ENCODE peak calls at places on chromosome 19, in nine cellular contexts. B, A, T, G, W, U, N, Y and O are unnamed samples.

GRCh38 chr19:54952591-54953344 is 5.4 kb upstream of the NLRP7 start:
- DNase-seq in B (no peak), A (no peak), T (no peak), G (no peak), W (no peak), U (peak), N (no peak), Y (no peak), O (no peak)

GRCh38 chr19:21463449-21464105 is 41.8 kb upstream of the ZNF429 start:
- DNase-seq in B (peak), A (no peak), T (no peak), G (no peak), W (no peak), U (no peak), N (peak), Y (no peak), O (no peak)

GRCh38 chr19:55931936-55932386 is at the start of gene NLRP13:
- DNase-seq in B (no peak), A (no peak), T (no peak), G (no peak), W (no peak), U (no peak), N (no peak), Y (no peak), O (no peak)

GRCh38 chr19:46574533-46574932 is 26.6 kb upstream of the CALM3 start:
- DNase-seq in B (no peak), A (no peak), T (no peak), G (no peak), W (no peak), U (no peak), N (no peak), Y (no peak), O (no peak)

GRCh38 chr19:58154287-58154678 is 3.7 kb upstream of the ZNF329 start:
- DNase-seq in B (peak), A (no peak), T (peak), G (no peak), W (peak), U (no peak), N (peak), Y (peak), O (no peak)

GRCh38 chr19:47210689-47211316 is 20.2 kb downstream of the BBC3 start:
- DNase-seq in B (peak), A (peak), T (peak), G (no peak), W (peak), U (peak), N (peak), Y (peak), O (no peak)

GRCh38 chr19:23071087-23071511 is 45.7 kb upstream of the ZNF730 start:
- DNase-seq in B (peak), A (no peak), T (peak), G (no peak), W (peak), U (no peak), N (no peak), Y (no peak), O (no peak)

GRCh38 chr19:12825259-12826131 is 8.9 kb downstream of the RTBDN start:
- DNase-seq in B (no peak), A (no peak), T (no peak), G (no peak), W (no peak), U (peak), N (no peak), Y (no peak), O (no peak)

GRCh38 chr19:15241259-15241658 is 9.0 kb upstream of the EPHX3 start:
- DNase-seq in B (no peak), A (no peak), T (peak), G (no peak), W (no peak), U (no peak), N (no peak), Y (no peak), O (no peak)

GRCh38 chr19:48719263-48720171 is at the start of gene MAMSTR:
- DNase-seq in B (peak), A (peak), T (no peak), G (no peak), W (no peak), U (no peak), N (peak), Y (peak), O (no peak)

GRCh38 chr19:53980553-53981407 is 10.7 kb upstream of the CACNG6 start:
- DNase-seq in B (no peak), A (no peak), T (peak), G (no peak), W (no peak), U (peak), N (no peak), Y (no peak), O (peak)

GRCh38 chr19:49151339-49152217 is 3.6 kb downstream of the HRC start:
- DNase-seq in B (peak), A (peak), T (peak), G (no peak), W (peak), U (peak), N (peak), Y (peak), O (peak)

GRCh38 chr19:51181913-51182419 is 39.9 kb downstream of the SIGLEC7 start:
- DNase-seq in B (no peak), A (no peak), T (no peak), G (no peak), W (no peak), U (no peak), N (no peak), Y (no peak), O (no peak)

GRCh38 chr19:18304496-18305312 is 18.2 kb downstream of the LSM4 start:
- DNase-seq in B (peak), A (peak), T (peak), G (peak), W (peak), U (peak), N (peak), Y (peak), O (no peak)

GRCh38 chr19:7916137-7916907 is 1.7 kb downstream of the TGFBR3L start:
- DNase-seq in B (no peak), A (peak), T (no peak), G (no peak), W (no peak), U (no peak), N (no peak), Y (no peak), O (no peak)

GRCh38 chr19:57888494-57889231 is at the start of gene ZNF814:
- DNase-seq in B (peak), A (peak), T (peak), G (peak), W (peak), U (peak), N (peak), Y (peak), O (no peak)

GRCh38 chr19:19849056-19849455 is 16.6 kb upstream of the ZNF253 start:
- DNase-seq in B (no peak), A (no peak), T (no peak), G (no peak), W (no peak), U (no peak), N (no peak), Y (no peak), O (no peak)

GRCh38 chr19:52648336-52648990 is 10.3 kb upstream of the ZNF83 start:
- DNase-seq in B (no peak), A (no peak), T (peak), G (no peak), W (no peak), U (no peak), N (no peak), Y (no peak), O (no peak)

GRCh38 chr19:47854459-47854858 is 4.6 kb upstream of the TPRX2 start:
- DNase-seq in B (no peak), A (no peak), T (no peak), G (no peak), W (no peak), U (no peak), N (no peak), Y (no peak), O (no peak)

GRCh38 chr19:54172764-54173699 is at the start of gene TMC4:
- DNase-seq in B (no peak), A (no peak), T (no peak), G (no peak), W (no peak), U (peak), N (no peak), Y (no peak), O (peak)

GRCh38 chr19:1017115-1017905 is 3.6 kb downstream of the TMEM259 start:
- DNase-seq in B (no peak), A (no peak), T (no peak), G (peak), W (no peak), U (no peak), N (peak), Y (no peak), O (no peak)

GRCh38 chr19:15291666-15292065 is 40.7 kb downstream of the BRD4 start:
- DNase-seq in B (no peak), A (no peak), T (peak), G (no peak), W (no peak), U (no peak), N (no peak), Y (no peak), O (no peak)

GRCh38 chr19:1690570-1691307 is 38.3 kb upstream of the TCF3 start:
- DNase-seq in B (no peak), A (no peak), T (no peak), G (peak), W (no peak), U (no peak), N (peak), Y (no peak), O (no peak)

GRCh38 chr19:43639507-43640423 is at the start of gene CADM4:
- DNase-seq in B (peak), A (no peak), T (no peak), G (no peak), W (peak), U (no peak), N (no peak), Y (peak), O (no peak)

GRCh38 chr19:53989600-53990533 is 1.6 kb upstream of the CACNG6 start:
- DNase-seq in B (no peak), A (no peak), T (no peak), G (no peak), W (no peak), U (peak), N (no peak), Y (no peak), O (no peak)

GRCh38 chr19:6532244-6532999 is 1.6 kb downstream of the TNFSF9 start:
- DNase-seq in B (peak), A (no peak), T (no peak), G (peak), W (no peak), U (peak), N (no peak), Y (no peak), O (no peak)

GRCh38 chr19:18090545-18091216 is 3.9 kb upstream of the IL12RB1 start:
- DNase-seq in B (no peak), A (no peak), T (peak), G (no peak), W (no peak), U (no peak), N (no peak), Y (no peak), O (no peak)

GRCh38 chr19:46678110-46678732 is 17.2 kb upstream of the DACT3 start:
- DNase-seq in B (no peak), A (no peak), T (no peak), G (peak), W (no peak), U (peak), N (no peak), Y (no peak), O (peak)

GRCh38 chr19:17737690-17738153 is 13.6 kb upstream of the FCHO1 start:
- DNase-seq in B (no peak), A (no peak), T (peak), G (no peak), W (no peak), U (no peak), N (no peak), Y (no peak), O (no peak)

GRCh38 chr19:1159864-1160595 is 14.0 kb downstream of the SBNO2 start:
- DNase-seq in B (no peak), A (peak), T (no peak), G (no peak), W (no peak), U (no peak), N (no peak), Y (no peak), O (no peak)

GRCh38 chr19:58229255-58229639 is 533 bp downstream of the ZNF544 start:
- DNase-seq in B (no peak), A (no peak), T (peak), G (no peak), W (no peak), U (peak), N (peak), Y (no peak), O (no peak)

GRCh38 chr19:49125025-49125731 is 5.8 kb downstream of the PPFIA3 start:
- DNase-seq in B (no peak), A (no peak), T (no peak), G (no peak), W (no peak), U (no peak), N (no peak), Y (no peak), O (no peak)

GRCh38 chr19:5023128-5023571 is 54.2 kb downstream of the KDM4B start:
- DNase-seq in B (no peak), A (no peak), T (no peak), G (no peak), W (peak), U (no peak), N (peak), Y (no peak), O (no peak)
- TF ChIP-seq POLR2A in B (no peak), A (no peak), T (no peak), G (no peak), W (no peak), U (no peak), N (no peak), Y (no peak), O (no peak)

DNA sequence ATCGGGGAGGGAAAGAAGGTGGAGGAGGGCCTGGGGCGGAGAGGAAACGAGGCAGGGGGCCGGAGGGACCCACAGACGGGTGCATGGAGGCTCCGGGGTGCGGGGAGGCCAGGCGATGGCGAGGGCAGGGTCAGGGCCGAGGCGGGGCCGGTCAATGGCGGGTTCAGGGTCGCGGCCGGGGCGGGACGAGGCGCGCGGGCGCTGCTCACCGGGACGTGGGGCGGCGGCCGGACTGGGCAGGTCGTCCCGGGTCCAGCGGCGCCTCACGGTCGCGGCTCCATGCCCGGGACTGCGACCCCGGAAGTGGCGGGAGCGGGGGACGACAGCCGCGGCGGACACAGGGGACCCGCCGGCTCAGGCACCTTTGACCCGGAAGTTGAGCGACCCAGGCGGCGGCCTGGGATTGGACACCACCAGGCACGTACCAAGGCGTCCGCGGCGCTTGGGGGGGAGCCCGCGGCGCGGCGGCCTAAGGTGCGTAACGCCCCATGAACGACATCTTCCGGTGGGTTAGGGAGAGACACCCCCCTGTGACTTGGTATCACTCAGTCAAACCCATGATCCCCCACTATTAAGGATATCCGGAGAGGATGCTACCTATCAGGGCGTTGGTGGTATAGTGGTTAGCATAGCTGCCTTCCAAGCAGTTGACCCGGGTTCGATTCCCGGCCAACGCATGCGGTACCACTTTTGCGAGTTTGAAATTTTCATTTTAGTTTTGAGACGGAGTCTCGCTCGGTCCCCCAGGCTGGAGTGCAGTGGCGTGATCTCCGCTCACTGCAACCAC is at the start of gene DPP9:
- DNase-seq in B (peak), A (peak), T (peak), G (peak), W (peak), U (peak), N (peak), Y (peak), O (peak)
- TF ChIP-seq POLR2A in B (no peak), A (peak), T (no peak), G (peak), W (no peak), U (no peak), N (no peak), Y (peak), O (no peak)

GRCh38 chr19:10555613-10555979 is 10.2 kb downstream of the KRI1 start:
- DNase-seq in B (no peak), A (no peak), T (no peak), G (no peak), W (no peak), U (no peak), N (no peak), Y (no peak), O (no peak)
- TF ChIP-seq POLR2A in B (no peak), A (no peak), T (no peak), G (no peak), W (no peak), U (no peak), N (no peak), Y (no peak), O (no peak)

GRCh38 chr19:33904681-33905080 is 108.0 kb downstream of the KCTD15 start:
- DNase-seq in B (peak), A (no peak), T (no peak), G (no peak), W (no peak), U (peak), N (no peak), Y (no peak), O (no peak)
- TF ChIP-seq POLR2A in B (no peak), A (no peak), T (no peak), G (no peak), W (no peak), U (no peak), N (no peak), Y (no peak), O (no peak)

GRCh38 chr19:45056831-45057230 is 18.0 kb downstream of the CLASRP start:
- DNase-seq in B (no peak), A (no peak), T (no peak), G (no peak), W (no peak), U (no peak), N (no peak), Y (no peak), O (no peak)

GRCh38 chr19:45057444-45057843 is 18.6 kb downstream of the CLASRP start:
- DNase-seq in B (no peak), A (no peak), T (no peak), G (no peak), W (no peak), U (no peak), N (no peak), Y (no peak), O (no peak)

GRCh38 chr19:45061965-45062364 is 14.3 kb downstream of the ZNF296 start:
- DNase-seq in B (no peak), A (no peak), T (no peak), G (no peak), W (no peak), U (no peak), N (no peak), Y (no peak), O (no peak)

GRCh38 chr19:45059258-45059965 is 16.9 kb downstream of the ZNF296 start:
- DNase-seq in B (peak), A (no peak), T (peak), G (peak), W (peak), U (peak), N (peak), Y (peak), O (peak)

GRCh38 chr19:45058622-45059159 is 17.6 kb downstream of the ZNF296 start:
- DNase-seq in B (no peak), A (no peak), T (no peak), G (no peak), W (no peak), U (no peak), N (no peak), Y (no peak), O (no peak)
- TF ChIP-seq POLR2A in B (no peak), A (no peak), T (no peak), G (no peak), W (no peak), U (no peak), N (no peak), Y (no peak), O (no peak)

DNA sequence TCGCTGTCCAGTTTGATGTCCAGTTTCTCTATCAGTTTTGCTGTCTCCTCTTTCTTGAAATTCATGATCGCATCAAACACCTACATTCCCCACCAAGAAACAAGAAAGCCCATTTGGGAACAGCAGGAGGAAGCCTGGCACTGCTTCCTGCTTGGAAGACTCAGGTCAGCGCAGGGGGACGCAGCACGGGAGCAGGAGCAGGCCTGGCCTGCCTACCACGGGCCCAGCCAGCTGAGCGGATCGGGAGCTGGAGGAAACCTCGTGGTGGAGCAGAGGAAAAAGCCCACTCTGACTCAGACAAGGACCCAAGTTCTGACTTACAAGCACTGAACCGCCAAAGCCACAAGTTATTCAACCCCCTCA is 3.9 kb downstream of the EEF2 start:
- DNase-seq in B (no peak), A (no peak), T (no peak), G (peak), W (no peak), U (no peak), N (no peak), Y (no peak), O (no peak)
- TF ChIP-seq POLR2A in B (no peak), A (no peak), T (no peak), G (no peak), W (no peak), U (no peak), N (no peak), Y (no peak), O (no peak)

DNA sequence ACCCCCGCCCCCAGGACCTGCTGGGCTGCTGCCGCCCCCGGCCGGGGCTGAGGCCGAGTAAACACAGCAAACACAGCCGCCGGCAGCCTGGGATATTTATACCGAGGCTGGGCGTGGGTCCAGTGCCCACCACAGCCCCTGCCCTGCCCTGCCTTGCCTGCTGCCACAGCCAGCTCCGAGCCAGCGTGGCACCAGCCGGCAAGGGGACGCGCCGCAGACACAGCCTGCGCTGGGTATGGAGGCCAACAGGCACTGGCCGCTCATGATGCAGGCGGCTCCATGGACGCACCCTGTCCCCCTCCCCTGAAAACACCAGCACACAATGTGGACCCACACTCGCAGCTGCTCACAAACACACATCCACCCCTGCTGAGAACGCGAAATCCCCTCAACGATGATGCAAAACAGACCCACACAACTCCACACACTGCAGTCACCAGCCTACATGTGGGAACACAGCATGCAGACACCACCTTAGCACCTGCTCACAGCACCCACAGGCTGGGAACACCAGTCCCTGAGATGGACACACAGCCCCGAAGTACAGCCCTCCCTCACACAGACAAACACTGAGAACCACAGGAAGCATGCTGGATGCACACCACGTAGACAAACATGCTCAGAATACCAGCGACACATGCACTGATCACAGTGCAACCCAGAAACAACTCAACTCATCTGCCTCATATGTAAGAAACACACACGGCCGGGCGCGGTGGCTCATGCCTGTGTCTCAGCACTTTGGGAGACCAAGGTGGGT is 16.2 kb downstream of the CCDC97 start:
- DNase-seq in B (peak), A (no peak), T (peak), G (no peak), W (no peak), U (no peak), N (no peak), Y (no peak), O (no peak)
- TF ChIP-seq POLR2A in B (no peak), A (no peak), T (no peak), G (no peak), W (no peak), U (peak), N (no peak), Y (no peak), O (no peak)

GRCh38 chr19:35267818-35268545 is 780 bp upstream of the USF2 start:
- DNase-seq in B (peak), A (no peak), T (peak), G (peak), W (peak), U (peak), N (peak), Y (peak), O (peak)
- TF ChIP-seq POLR2A in B (peak), A (peak), T (peak), G (no peak), W (peak), U (peak), N (peak), Y (peak), O (peak)